ENCODE peak calls at places on chromosomes 3 and 15, in four cellular contexts. B is neural crest cell, X is NCI-H774, A is EH. W is an unnamed sample.

GRCh38 chr3:46359748-46360509 is 6.0 kb downstream of the CCR2 start:
- DNase-seq in B (no peak), X (peak), A (peak), W (no peak)

GRCh38 chr3:136752046-136752326 is 192 bp downstream of the STAG1 start:
- DNase-seq in B (no peak), X (peak), A (no peak), W (no peak)

GRCh38 chr15:75554717-75555116 is 24.4 kb downstream of the PTPN9 start:
- DNase-seq in B (no peak), X (no peak), A (peak), W (no peak)

GRCh38 chr3:8835385-8835784 is 66.0 kb upstream of the OXTR start:
- DNase-seq in B (no peak), X (no peak), A (no peak), W (no peak)

GRCh38 chr3:31833391-31834165 is 147.5 kb downstream of the OSBPL10 start:
- DNase-seq in B (no peak), X (no peak), A (no peak), W (no peak)

GRCh38 chr3:10238330-10238995 is 9.8 kb upstream of the TATDN2 start:
- DNase-seq in B (no peak), X (no peak), A (no peak), W (no peak)

GRCh38 chr3:141920701-141921100 is 44.3 kb downstream of the ATP1B3 start:
- DNase-seq in B (no peak), X (no peak), A (no peak), W (no peak)

GRCh38 chr15:98025237-98025636 is 64.7 kb downstream of the ARRDC4 start:
- DNase-seq in B (no peak), X (no peak), A (peak), W (no peak)

GRCh38 chr3:113601240-113601639 is 68.9 kb downstream of the SIDT1 start:
- DNase-seq in B (no peak), X (no peak), A (no peak), W (no peak)

GRCh38 chr15:66588971-66589370 is 23.2 kb upstream of the LCTL start:
- DNase-seq in B (no peak), X (no peak), A (no peak), W (no peak)

GRCh38 chr15:90400759-90401314 is 12.8 kb downstream of the IQGAP1 start:
- DNase-seq in B (no peak), X (peak), A (peak), W (no peak)

GRCh38 chr15:89203705-89204273 is 17.6 kb downstream of the RLBP1 start:
- DNase-seq in B (no peak), X (no peak), A (no peak), W (no peak)

GRCh38 chr3:69926385-69926784 is 73.1 kb upstream of the SAMMSON start:
- DNase-seq in B (no peak), X (no peak), A (no peak), W (peak)

GRCh38 chr15:63348392-63348791 is 33.3 kb downstream of the CA12 start:
- DNase-seq in B (no peak), X (peak), A (peak), W (peak)

GRCh38 chr3:65126527-65127440 is 439.0 kb upstream of the ADAMTS9 start:
- DNase-seq in B (no peak), X (no peak), A (peak), W (no peak)

GRCh38 chr3:71066849-71067261 is 516.7 kb downstream of the FOXP1 start:
- DNase-seq in B (no peak), X (no peak), A (peak), W (no peak)